ENCODE peak calls at places on chromosomes 4 and X, in nine cellular contexts. L is cerebellar cortex; F is germinal center; T is stimulated activated naive B cell treated with anti-CD40 and anti-IgM and Interleukin-4, amounts not matched to agents 10 μg/mL and 1 μg/mL and 100 μg/mL, for 72 hours; U is heart right ventricle; M is DMS53; N is KBM-7; J is CD4-positive, CD25-positive, alpha-beta regulatory T cell; P is neural crest cell. I is an unnamed sample.

GRCh38 chr4:54082168-54082567 is 17.8 kb upstream of the CHIC2 start:
- DNase-seq in P (no peak), F (no peak), M (peak; percentile 81), U (no peak), T (no peak), N (no peak), L (no peak), J (no peak), I (no peak)

GRCh38 chrX:26889574-26889973 is 573.6 kb downstream of the PPP4R3C start:
- DNase-seq in N (no peak), J (no peak), M (no peak), T (no peak), L (no peak), F (no peak), U (no peak), P (no peak), I (no peak)

GRCh38 chrX:117969782-117970181 is 146.8 kb downstream of the KLHL13 start:
- DNase-seq in M (peak; percentile 27), T (no peak), L (peak; percentile 39), F (no peak), P (no peak), N (no peak), U (no peak), J (no peak), I (no peak)

GRCh38 chrX:109880629-109881028 is 122.3 kb upstream of the TMEM164 start:
- DNase-seq in P (no peak), M (no peak), F (peak; percentile 4), J (no peak), N (peak; percentile 35), T (peak; percentile 15), L (no peak), U (no peak), I (peak; percentile 60)

GRCh38 chrX:16239211-16239610 is 71.9 kb downstream of the MAGEB17 start:
- DNase-seq in T (no peak), P (no peak), F (no peak), U (no peak), M (no peak), N (no peak), J (no peak), L (no peak), I (no peak)

GRCh38 chrX:139932077-139932900 is 564 bp downstream of the ATP11C start:
- DNase-seq in F (peak; percentile 47), T (peak; percentile 23), L (peak; percentile 1), U (peak; percentile 44), M (peak; percentile 74), P (no peak), N (peak; percentile 54), J (peak; percentile 45), I (no peak)

GRCh38 chr4:41949531-41949930 is 14.3 kb downstream of the TMEM33 start:
- DNase-seq in N (no peak), M (no peak), P (no peak), J (no peak), T (no peak), U (no peak), F (no peak), L (no peak), I (no peak)

GRCh38 chr4:34771632-34772031 is 1472.7 kb downstream of the ARAP2 start:
- DNase-seq in J (no peak), L (no peak), U (no peak), P (no peak), N (no peak), M (no peak), F (no peak), T (no peak), I (no peak)

GRCh38 chr4:153156263-153156662 is 48.0 kb upstream of the TRIM2 start:
- DNase-seq in F (no peak), U (no peak), J (no peak), T (no peak), M (no peak), N (peak; percentile 93), P (no peak), L (no peak), I (peak; percentile 76)

GRCh38 chr4:101763576-101763975 is 27.0 kb upstream of the BANK1 start:
- DNase-seq in F (no peak), T (no peak), N (no peak), M (no peak), J (no peak), P (no peak), L (peak; percentile 96), U (no peak), I (no peak)

GRCh38 chr4:74284074-74284473 is 24.2 kb upstream of the EPGN start:
- DNase-seq in T (no peak), M (no peak), N (no peak), L (no peak), P (no peak), J (no peak), U (no peak), F (no peak), I (no peak)

GRCh38 chrX:150270622-150271021 is 92.5 kb upstream of the MAMLD1 start:
- DNase-seq in U (no peak), P (no peak), J (no peak), M (peak; percentile 19), F (no peak), T (no peak), L (no peak), N (no peak), I (no peak)

GRCh38 chr4:101127176-101127790 is 220.0 kb downstream of the PPP3CA start:
- DNase-seq in J (no peak), F (peak; percentile 47), U (no peak), L (no peak), T (no peak), P (no peak), M (no peak), N (peak; percentile 52), I (no peak)

GRCh38 chrX:84487365-84488353 is 14.6 kb downstream of the HDX start:
- DNase-seq in F (no peak), T (no peak), L (no peak), P (no peak), M (no peak), J (no peak), U (no peak), N (no peak), I (no peak)

GRCh38 chr4:53478671-53479456 is 101.4 kb downstream of the FIP1L1 start:
- DNase-seq in M (no peak), T (no peak), P (no peak), N (no peak), J (no peak), L (no peak), U (no peak), F (no peak), I (no peak)

GRCh38 chrX:22109442-22109841 is 77.3 kb downstream of the PHEX start:
- DNase-seq in J (no peak), F (no peak), M (peak; percentile 46), U (no peak), T (no peak), N (no peak), P (no peak), L (no peak), I (no peak)

I was measured in HL-60.